ENCODE peak calls at places on chromosomes 7 and 10, in ten cellular contexts. X is hypothalamus; W is endothelial cell; T is NCI-H2171 treated with DMSO at 0.1 percent for 48 hours; Y is WERI-Rb-1; U is stimulated activated CD8-positive, alpha-beta memory T cell treated with anti-CD3 and anti-CD28 coated beads, Interleukin-15, amount 100 ng/mL, for 24 hours; O is SJSA1; K is lower leg skin; M is NCI-H1092; G is IMR-90. F is an unnamed sample.

GRCh38 chr10:986881-987634 is 1.2 kb upstream of the GTPBP4 start:
- DNase-seq in X (no peak), W (no peak), T (no peak), Y (no peak), U (no peak), O (peak; percentile 89), K (peak; percentile 57), M (no peak), G (peak; percentile 86), F (no peak)

GRCh38 chr10:124799196-124799595 is 2.4 kb upstream of the ABRAXAS2 start:
- DNase-seq in X (no peak), W (no peak), T (no peak), Y (no peak), U (no peak), O (no peak), K (no peak), M (no peak), G (no peak), F (no peak)

GRCh38 chr10:132528064-132528800 is 9.4 kb upstream of the INPP5A start:
- DNase-seq in X (no peak), W (no peak), T (no peak), Y (no peak), U (no peak), O (no peak), K (no peak), M (no peak), G (peak; percentile 42), F (no peak)

GRCh38 chr7:4806983-4807625 is 31.7 kb downstream of the AP5Z1 start:
- DNase-seq in X (no peak), W (no peak), T (no peak), Y (no peak), U (no peak), O (no peak), K (no peak), M (no peak), G (no peak), F (no peak)

GRCh38 chr7:150945853-150946825 is 32.0 kb downstream of the KCNH2 start:
- DNase-seq in X (no peak), W (no peak), T (no peak), Y (no peak), U (no peak), O (no peak), K (peak; percentile 84), M (no peak), G (no peak), F (no peak)

GRCh38 chr7:141369422-141369821 is 181.8 kb upstream of the AGK start:
- DNase-seq in X (no peak), W (no peak), T (peak; percentile 37), Y (no peak), U (no peak), O (no peak), K (no peak), M (peak; percentile 6), G (no peak), F (no peak)

GRCh38 chr7:32336726-32337125 is 153.5 kb downstream of the LSM5 start:
- DNase-seq in X (no peak), W (no peak), T (peak; percentile 49), Y (no peak), U (no peak), O (no peak), K (no peak), M (no peak), G (no peak), F (peak; percentile 3)

GRCh38 chr10:67790534-67791408 is 47.2 kb downstream of the DNAJC12 start:
- DNase-seq in X (no peak), W (no peak), T (no peak), Y (no peak), U (no peak), O (no peak), K (no peak), M (no peak), G (peak; percentile 29), F (peak; percentile 55)

GRCh38 chr10:807958-808353 is 118.5 kb upstream of the DIP2C start:
- DNase-seq in X (no peak), W (no peak), T (no peak), Y (no peak), U (no peak), O (no peak), K (peak; percentile 46), M (no peak), G (no peak), F (no peak)

GRCh38 chr10:48494073-48494472 is 110.8 kb downstream of the ARHGAP22 start:
- DNase-seq in X (no peak), W (no peak), T (no peak), Y (no peak), U (no peak), O (peak; percentile 16), K (peak; percentile 63), M (no peak), G (no peak), F (no peak)

GRCh38 chr10:44864042-44864436 is 47.1 kb upstream of the TMEM72 start:
- DNase-seq in X (no peak), W (no peak), T (no peak), Y (no peak), U (no peak), O (no peak), K (peak; percentile 80), M (no peak), G (no peak), F (no peak)

GRCh38 chr10:34814228-34815173 is 595 bp downstream of the PARD3 start:
- DNase-seq in X (no peak), W (peak; percentile 57), T (peak; percentile 12), Y (peak; percentile 53), U (no peak), O (no peak), K (peak; percentile 86), M (no peak), G (peak; percentile 27), F (no peak)

GRCh38 chr7:95430864-95431263 is 4.0 kb downstream of the PON2 start:
- DNase-seq in X (no peak), W (no peak), T (no peak), Y (no peak), U (no peak), O (no peak), K (no peak), M (no peak), G (peak; percentile 19), F (no peak)

GRCh38 chr7:36900988-36901710 is 176.9 kb upstream of the AOAH start:
- DNase-seq in X (no peak), W (no peak), T (no peak), Y (no peak), U (no peak), O (no peak), K (no peak), M (no peak), G (no peak), F (no peak)

GRCh38 chr10:74439213-74439612 is 288.2 kb downstream of the ADK start:
- DNase-seq in X (no peak), W (no peak), T (no peak), Y (no peak), U (no peak), O (no peak), K (no peak), M (no peak), G (no peak), F (no peak)

GRCh38 chr10:1063232-1063862 is 7.2 kb downstream of the WDR37 start:
- DNase-seq in X (no peak), W (no peak), T (no peak), Y (no peak), U (no peak), O (no peak), K (no peak), M (no peak), G (no peak), F (no peak)

GRCh38 chr7:80335473-80336232 is 176.2 kb downstream of the GNAT3 start:
- DNase-seq in X (no peak), W (no peak), T (no peak), Y (peak; percentile 25), U (no peak), O (no peak), K (no peak), M (peak; percentile 78), G (peak; percentile 84), F (no peak)

GRCh38 chr10:86160890-86161585 is 205.6 kb downstream of the GRID1 start:
- DNase-seq in X (no peak), W (no peak), T (no peak), Y (peak; percentile 1), U (no peak), O (no peak), K (no peak), M (no peak), G (no peak), F (no peak)

GRCh38 chr7:15561840-15562239 is at the start of gene AGMO:
- DNase-seq in X (no peak), W (no peak), T (peak; percentile 21), Y (peak; percentile 46), U (no peak), O (no peak), K (peak; percentile 91), M (peak; percentile 27), G (no peak), F (no peak)

GRCh38 chr7:36303202-36304098 is 86.2 kb upstream of the ANLN start:
- DNase-seq in X (no peak), W (no peak), T (peak; percentile 89), Y (no peak), U (no peak), O (peak; percentile 98), K (peak; percentile 97), M (peak; percentile 95), G (peak; percentile 95), F (peak; percentile 40)

GRCh38 chr10:43220971-43221418 is 45.9 kb downstream of the RASGEF1A start:
- DNase-seq in X (no peak), W (no peak), T (no peak), Y (peak; percentile 3), U (no peak), O (no peak), K (peak; percentile 71), M (no peak), G (no peak), F (no peak)

GRCh38 chr10:78353636-78354035 is 320.0 kb downstream of the RPS24 start:
- DNase-seq in X (no peak), W (no peak), T (no peak), Y (no peak), U (no peak), O (no peak), K (no peak), M (no peak), G (no peak), F (no peak)

GRCh38 chr10:79433324-79434222 is 11.9 kb downstream of the ZCCHC24 start:
- DNase-seq in X (no peak), W (no peak), T (no peak), Y (no peak), U (no peak), O (no peak), K (no peak), M (no peak), G (no peak), F (no peak)

GRCh38 chr10:72509951-72510350 is 115.9 kb downstream of the MICU1 start:
- DNase-seq in X (no peak), W (no peak), T (no peak), Y (no peak), U (no peak), O (no peak), K (no peak), M (no peak), G (no peak), F (no peak)

GRCh38 chr7:6571160-6571779 is 6.0 kb upstream of the ZDHHC4 start:
- DNase-seq in X (no peak), W (no peak), T (no peak), Y (no peak), U (no peak), O (no peak), K (no peak), M (no peak), G (no peak), F (no peak)

GRCh38 chr10:82564353-82565218 is 689.6 kb downstream of the NRG3 start:
- DNase-seq in X (no peak), W (no peak), T (peak; percentile 92), Y (no peak), U (no peak), O (no peak), K (no peak), M (no peak), G (no peak), F (peak; percentile 23)

GRCh38 chr10:103416436-103417147 is 20.2 kb downstream of the PDCD11 start:
- DNase-seq in X (no peak), W (peak; percentile 56), T (peak; percentile 48), Y (peak; percentile 71), U (no peak), O (peak; percentile 58), K (no peak), M (peak; percentile 34), G (peak; percentile 65), F (peak; percentile 64)

GRCh38 chr10:90947025-90947960 is 26.4 kb upstream of the ANKRD1 start:
- DNase-seq in X (no peak), W (no peak), T (no peak), Y (no peak), U (no peak), O (no peak), K (no peak), M (no peak), G (peak; percentile 46), F (no peak)